ENCODE peak calls at places on chromosome 19, in six cellular contexts. L, C, V, N, X and I are unnamed samples.

GRCh38 chr19:33487901-33488817 is 33.4 kb downstream of the PEPD start:
- DNase-seq in X (no peak), V (no peak), C (no peak), N (peak; percentile 43), L (peak; percentile 49), I (no peak)

GRCh38 chr19:14149509-14149994 is 13.2 kb upstream of the ASF1B start:
- DNase-seq in L (peak; percentile 86), N (peak; percentile 86), C (peak; percentile 82), X (peak; percentile 81), V (peak; percentile 51), I (peak; percentile 65)

GRCh38 chr19:54024660-54025059 is 33.2 kb downstream of the CACNG6 start:
- DNase-seq in C (no peak), N (no peak), L (no peak), X (no peak), V (no peak), I (no peak)

GRCh38 chr19:4575267-4575793 is 15.8 kb upstream of the SEMA6B start:
- DNase-seq in C (peak; percentile 87), X (no peak), N (no peak), V (no peak), L (no peak), I (no peak)

GRCh38 chr19:48741222-48741999 is 1.0 kb upstream of the RASIP1 start:
- DNase-seq in V (peak; percentile 66), L (no peak), X (peak; percentile 72), C (peak; percentile 74), N (no peak), I (peak; percentile 68)

GRCh38 chr19:28305513-28305912 is 907.4 kb downstream of the UQCRFS1 start:
- DNase-seq in X (no peak), N (no peak), V (no peak), L (no peak), C (no peak), I (no peak)

GRCh38 chr19:39502640-39503417 is 4.1 kb downstream of the DLL3 start:
- DNase-seq in C (peak; percentile 43), N (no peak), X (peak; percentile 65), L (no peak), V (peak; percentile 62), I (peak; percentile 61)

GRCh38 chr19:42563352-42564210 is 31.1 kb downstream of the CEACAM8 start:
- DNase-seq in X (no peak), N (no peak), V (peak; percentile 29), C (no peak), L (no peak), I (no peak)

GRCh38 chr19:16737909-16738308 is 18.3 kb downstream of the NWD1 start:
- DNase-seq in L (no peak), N (no peak), C (no peak), V (no peak), X (no peak), I (no peak)

GRCh38 chr19:46288896-46289588 is 7.8 kb upstream of the HIF3A start:
- DNase-seq in C (peak; percentile 46), X (no peak), L (no peak), V (no peak), N (peak; percentile 81), I (no peak)

GRCh38 chr19:41431426-41432386 is 4.5 kb upstream of the B3GNT8 start:
- DNase-seq in N (no peak), L (no peak), C (peak; percentile 81), V (no peak), X (no peak), I (peak; percentile 71)

GRCh38 chr19:49271080-49271753 is 53.8 kb downstream of the SLC6A16 start:
- DNase-seq in C (no peak), V (no peak), L (no peak), X (no peak), N (no peak), I (no peak)

GRCh38 chr19:39110263-39110967 is 15.2 kb upstream of the PAK4 start:
- DNase-seq in X (no peak), L (peak; percentile 76), N (no peak), C (no peak), V (peak; percentile 81), I (peak; percentile 76)

GRCh38 chr19:3366761-3367571 is 583 bp downstream of the NFIC start:
- DNase-seq in L (no peak), C (peak; percentile 64), X (peak; percentile 66), V (no peak), N (peak; percentile 85), I (peak; percentile 84)

GRCh38 chr19:54315956-54316355 is 3.0 kb upstream of the LILRA5 start:
- DNase-seq in X (no peak), C (no peak), V (no peak), L (no peak), N (no peak), I (no peak)

GRCh38 chr19:13103961-13104847 is 1.5 kb upstream of the LYL1 start:
- DNase-seq in C (peak; percentile 85), V (peak; percentile 45), L (no peak), X (peak; percentile 92), N (peak; percentile 85), I (peak; percentile 83)

GRCh38 chr19:31171936-31172335 is 177.3 kb downstream of the TSHZ3 start:
- DNase-seq in C (no peak), X (no peak), N (no peak), L (no peak), V (no peak), I (no peak)

GRCh38 chr19:7789447-7789846 is 26.4 kb downstream of the CLEC4M start:
- DNase-seq in X (peak; percentile 62), L (no peak), V (no peak), N (no peak), C (no peak), I (no peak)

GRCh38 chr19:29806098-29806866 is 5.5 kb upstream of the CCNE1 start:
- DNase-seq in C (peak; percentile 67), L (no peak), N (peak; percentile 35), X (peak; percentile 58), V (no peak), I (no peak)

GRCh38 chr19:6976197-6976596 is 45.0 kb downstream of the MBD3L2B start:
- DNase-seq in N (no peak), X (no peak), C (no peak), V (no peak), L (no peak), I (no peak)

GRCh38 chr19:7898967-7899366 is 4.7 kb upstream of the MAP2K7 start:
- DNase-seq in V (no peak), N (no peak), C (no peak), L (no peak), X (no peak), I (no peak)

GRCh38 chr19:41263042-41263849 is 926 bp upstream of the HNRNPUL1 start:
- DNase-seq in N (peak; percentile 85), C (peak; percentile 62), L (peak; percentile 86), V (peak; percentile 66), X (peak; percentile 82), I (peak; percentile 73)

GRCh38 chr19:8526345-8527062 is 12.5 kb upstream of the ZNF414 start:
- DNase-seq in N (peak; percentile 93), V (peak; percentile 93), C (peak; percentile 92), X (peak; percentile 91), L (peak; percentile 93), I (peak; percentile 90)

GRCh38 chr19:13055213-13056051 is 47.2 kb downstream of the LYL1 start:
- DNase-seq in N (peak; percentile 95), V (peak; percentile 52), X (peak; percentile 78), C (peak; percentile 84), L (peak; percentile 89), I (no peak)

GRCh38 chr19:44749994-44750393 is 1.5 kb downstream of the BCL3 start:
- DNase-seq in V (no peak), C (no peak), L (no peak), N (no peak), X (peak; percentile 45), I (no peak)

DNA sequence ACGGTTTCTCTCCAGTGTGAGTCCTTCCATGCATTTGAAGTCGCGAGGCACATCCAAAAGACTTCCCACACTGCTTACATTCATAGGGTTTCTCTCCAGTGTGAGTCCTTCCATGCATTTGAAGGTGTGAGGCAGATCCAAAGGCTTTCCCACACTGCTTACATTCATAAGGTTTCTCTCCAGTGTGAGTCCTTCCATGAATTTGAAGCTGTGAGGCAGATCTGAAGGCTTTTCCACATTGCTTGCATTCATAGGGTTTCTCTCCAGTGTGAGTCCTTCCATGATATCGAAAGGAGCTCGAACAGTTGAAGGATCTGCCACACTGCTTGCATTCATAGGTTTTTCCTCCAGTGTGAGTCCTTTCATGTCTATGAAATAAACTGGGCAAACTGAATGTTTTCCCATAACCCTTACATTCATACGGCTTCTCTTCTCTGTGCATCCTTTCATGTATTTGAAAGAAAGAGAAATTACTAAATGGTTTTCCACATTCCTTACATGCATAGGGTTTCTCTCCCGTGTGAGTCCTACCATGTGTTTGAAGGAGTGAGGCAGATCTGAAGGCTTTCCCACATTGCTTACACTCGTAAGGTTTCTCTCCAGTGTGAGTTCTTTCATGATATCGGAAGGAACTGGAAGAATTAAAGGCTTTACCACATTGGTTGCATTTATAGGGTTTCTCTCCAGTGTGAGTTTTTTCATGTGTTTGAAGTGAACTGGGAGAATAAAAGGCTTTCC is 20.3 kb downstream of the ZNF433 start:
- DNase-seq in V (no peak), L (no peak), C (no peak), X (no peak), N (no peak), I (no peak)
- H3K9me3 ChIP-seq in V (peaks cover 98% of the 10 kb centered on the region), L (peaks cover 44% of the 10 kb centered on the region), C (no peaks in the 10 kb centered on the region), X (peaks cover 97% of the 10 kb centered on the region), N (peaks cover 99% of the 10 kb centered on the region), I (peaks cover 19% of the 10 kb centered on the region)

GRCh38 chr19:18401580-18402112 is 4.2 kb upstream of the LRRC25 start:
- DNase-seq in V (no peak), L (no peak), C (peak; percentile 72), N (peak; percentile 79), X (peak; percentile 84), I (peak; percentile 74)
- TF ChIP-seq CTCF in V (no peak), L (peak; percentile 25), C (peak; percentile 23), N (no peak), X (no peak), I (peak; percentile 42)

GRCh38 chr19:20513179-20513934 is 52.2 kb downstream of the ZNF737 start:
- DNase-seq in X (no peak), C (no peak), V (no peak), N (no peak), L (no peak), I (no peak)
- H3K9me3 ChIP-seq in X (peaks cover 33% of the 10 kb centered on the region), C (no peaks in the 10 kb centered on the region), V (peaks cover 78% of the 10 kb centered on the region), N (peaks cover 19% of the 10 kb centered on the region), L (peaks cover 24% of the 10 kb centered on the region), I (no peaks in the 10 kb centered on the region)

GRCh38 chr19:1441022-1441426 is 2.8 kb downstream of the RPS15 start:
- DNase-seq in V (no peak), C (no peak), L (no peak), X (no peak), N (no peak), I (no peak)

GRCh38 chr19:1437609-1438008 is 587 bp upstream of the RPS15 start:
- DNase-seq in N (no peak), X (no peak), V (no peak), L (no peak), C (no peak), I (no peak)

GRCh38 chr19:1438035-1438932 is at the start of gene RPS15:
- DNase-seq in C (peak; percentile 96), N (peak; percentile 96), V (peak; percentile 96), L (peak; percentile 96), X (peak; percentile 97), I (peak; percentile 97)

GRCh38 chr19:1440418-1440801 is 2.2 kb downstream of the RPS15 start:
- DNase-seq in N (no peak), X (peak; percentile 43), V (no peak), L (no peak), C (no peak), I (no peak)

DNA sequence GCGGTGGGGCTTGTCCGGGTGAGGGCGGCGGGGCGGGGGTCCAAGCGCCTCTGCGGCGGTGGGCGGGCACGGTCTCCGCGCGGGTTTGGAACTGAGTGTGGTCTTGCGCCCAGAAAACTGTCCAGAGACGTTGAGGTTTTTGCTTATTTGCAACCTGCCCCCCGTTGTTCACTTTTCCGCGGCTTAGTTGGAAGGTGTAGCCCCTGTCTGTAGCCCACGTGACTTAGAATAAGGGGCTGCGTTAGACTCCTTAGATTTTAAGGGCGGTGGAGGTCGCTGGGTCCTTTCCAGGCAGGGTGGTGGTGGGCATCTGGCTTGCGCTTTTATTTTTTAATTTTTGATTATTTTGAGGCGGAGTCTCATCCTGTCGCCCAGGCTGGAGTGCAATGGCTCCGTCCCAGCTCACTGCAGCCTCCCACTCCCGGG is 750 bp downstream of the RPS15 start:
- DNase-seq in V (no peak), N (no peak), L (no peak), X (no peak), C (no peak), I (no peak)
- TF ChIP-seq CTCF in V (no peak), N (no peak), L (no peak), X (no peak), C (no peak), I (no peak)